ENCODE peak calls at places on chromosomes 6 and 20, in eight cellular contexts. One of them, this sample, is unnamed.
A peak's percentile ranks its signal among the peaks of the same experiment; 100 is the strongest.

GRCh38 chr6:169312658-169313346 is 59.2 kb upstream of the THBS2 start:
- DNase-seq in stomach: no peak
- DNase-seq in dorsolateral prefrontal cortex: no peak
- DNase-seq in psoas muscle: no peak
- DNase-seq in breast epithelium: no peak
- DNase-seq in HL-60: no peak
- DNase-seq in WERI-Rb-1: peak; percentile 56
- DNase-seq in colonic mucosa: no peak
- DNase-seq in this sample: peak; percentile 23

GRCh38 chr6:89048985-89049384 is 31.6 kb upstream of the PNRC1 start:
- DNase-seq in psoas muscle: no peak
- DNase-seq in WERI-Rb-1: no peak
- DNase-seq in stomach: no peak
- DNase-seq in HL-60: no peak
- DNase-seq in breast epithelium: no peak
- DNase-seq in colonic mucosa: no peak
- DNase-seq in dorsolateral prefrontal cortex: no peak
- DNase-seq in this sample: no peak

GRCh38 chr6:87139236-87139635 is 16.1 kb upstream of the ZNF292 start:
- DNase-seq in colonic mucosa: peak; percentile 40
- DNase-seq in dorsolateral prefrontal cortex: no peak
- DNase-seq in psoas muscle: no peak
- DNase-seq in stomach: no peak
- DNase-seq in WERI-Rb-1: peak; percentile 31
- DNase-seq in HL-60: no peak
- DNase-seq in breast epithelium: no peak
- DNase-seq in this sample: no peak

GRCh38 chr6:903746-904145 is 210.8 kb upstream of the EXOC2 start:
- DNase-seq in stomach: no peak
- DNase-seq in WERI-Rb-1: no peak
- DNase-seq in colonic mucosa: no peak
- DNase-seq in dorsolateral prefrontal cortex: no peak
- DNase-seq in psoas muscle: no peak
- DNase-seq in HL-60: no peak
- DNase-seq in breast epithelium: no peak
- DNase-seq in this sample: no peak

GRCh38 chr6:73391735-73392134 is 2.9 kb upstream of the DDX43 start:
- DNase-seq in psoas muscle: no peak
- DNase-seq in breast epithelium: no peak
- DNase-seq in HL-60: no peak
- DNase-seq in dorsolateral prefrontal cortex: no peak
- DNase-seq in colonic mucosa: no peak
- DNase-seq in WERI-Rb-1: no peak
- DNase-seq in stomach: no peak
- DNase-seq in this sample: no peak

GRCh38 chr6:17506531-17506930 is 93.6 kb upstream of the FAM8A1 start:
- DNase-seq in stomach: no peak
- DNase-seq in HL-60: no peak
- DNase-seq in colonic mucosa: no peak
- DNase-seq in dorsolateral prefrontal cortex: no peak
- DNase-seq in WERI-Rb-1: no peak
- DNase-seq in psoas muscle: no peak
- DNase-seq in breast epithelium: no peak
- DNase-seq in this sample: no peak

GRCh38 chr20:14142964-14143627 is 147.8 kb downstream of the MACROD2 start:
- DNase-seq in WERI-Rb-1: no peak
- DNase-seq in breast epithelium: no peak
- DNase-seq in stomach: no peak
- DNase-seq in colonic mucosa: no peak
- DNase-seq in dorsolateral prefrontal cortex: no peak
- DNase-seq in HL-60: no peak
- DNase-seq in psoas muscle: no peak
- DNase-seq in this sample: no peak

GRCh38 chr20:37161830-37162549 is 17.1 kb upstream of the RPN2 start:
- DNase-seq in dorsolateral prefrontal cortex: no peak
- DNase-seq in colonic mucosa: no peak
- DNase-seq in breast epithelium: no peak
- DNase-seq in WERI-Rb-1: no peak
- DNase-seq in psoas muscle: no peak
- DNase-seq in HL-60: no peak
- DNase-seq in stomach: no peak
- DNase-seq in this sample: no peak

GRCh38 chr6:170053966-170054661 is 236.8 kb downstream of the DLL1 start:
- DNase-seq in HL-60: no peak
- DNase-seq in colonic mucosa: no peak
- DNase-seq in WERI-Rb-1: no peak
- DNase-seq in psoas muscle: peak; percentile 30
- DNase-seq in dorsolateral prefrontal cortex: no peak
- DNase-seq in breast epithelium: no peak
- DNase-seq in stomach: no peak
- DNase-seq in this sample: no peak

GRCh38 chr6:143912671-143913070 is 48.4 kb downstream of the ZC2HC1B start:
- DNase-seq in WERI-Rb-1: no peak
- DNase-seq in HL-60: no peak
- DNase-seq in psoas muscle: no peak
- DNase-seq in stomach: no peak
- DNase-seq in breast epithelium: no peak
- DNase-seq in dorsolateral prefrontal cortex: no peak
- DNase-seq in colonic mucosa: no peak
- DNase-seq in this sample: no peak

GRCh38 chr6:158561247-158561884 is 1.5 kb downstream of the TMEM181 start:
- DNase-seq in dorsolateral prefrontal cortex: no peak
- DNase-seq in WERI-Rb-1: no peak
- DNase-seq in colonic mucosa: no peak
- DNase-seq in HL-60: no peak
- DNase-seq in breast epithelium: no peak
- DNase-seq in psoas muscle: no peak
- DNase-seq in stomach: no peak
- DNase-seq in this sample: no peak

GRCh38 chr6:82978362-82978945 is 87.2 kb downstream of the UBE3D start:
- DNase-seq in colonic mucosa: no peak
- DNase-seq in HL-60: no peak
- DNase-seq in stomach: no peak
- DNase-seq in psoas muscle: no peak
- DNase-seq in WERI-Rb-1: no peak
- DNase-seq in breast epithelium: no peak
- DNase-seq in dorsolateral prefrontal cortex: no peak
- DNase-seq in this sample: no peak

GRCh38 chr6:125808591-125808990 is 17.8 kb downstream of the NCOA7 start:
- DNase-seq in HL-60: no peak
- DNase-seq in WERI-Rb-1: no peak
- DNase-seq in colonic mucosa: no peak
- DNase-seq in dorsolateral prefrontal cortex: no peak
- DNase-seq in stomach: no peak
- DNase-seq in psoas muscle: no peak
- DNase-seq in breast epithelium: no peak
- DNase-seq in this sample: no peak

GRCh38 chr20:4625687-4626086 is 96.0 kb upstream of the PRND start:
- DNase-seq in psoas muscle: no peak
- DNase-seq in breast epithelium: no peak
- DNase-seq in colonic mucosa: no peak
- DNase-seq in HL-60: no peak
- DNase-seq in WERI-Rb-1: no peak
- DNase-seq in stomach: no peak
- DNase-seq in dorsolateral prefrontal cortex: no peak
- DNase-seq in this sample: no peak

GRCh38 chr6:166584813-166585429 is 1.6 kb downstream of the RAMACL start:
- DNase-seq in colonic mucosa: no peak
- DNase-seq in breast epithelium: no peak
- DNase-seq in psoas muscle: no peak
- DNase-seq in dorsolateral prefrontal cortex: no peak
- DNase-seq in WERI-Rb-1: no peak
- DNase-seq in stomach: no peak
- DNase-seq in HL-60: no peak
- DNase-seq in this sample: no peak

GRCh38 chr20:61331542-61331941 is 79.5 kb downstream of the CDH4 start:
- DNase-seq in HL-60: no peak
- DNase-seq in dorsolateral prefrontal cortex: no peak
- DNase-seq in colonic mucosa: no peak
- DNase-seq in breast epithelium: no peak
- DNase-seq in WERI-Rb-1: peak; percentile 8
- DNase-seq in stomach: no peak
- DNase-seq in psoas muscle: no peak
- DNase-seq in this sample: no peak

GRCh38 chr6:107982511-107982910 is 24.5 kb upstream of the SEC63 start:
- DNase-seq in colonic mucosa: no peak
- DNase-seq in breast epithelium: no peak
- DNase-seq in stomach: no peak
- DNase-seq in psoas muscle: no peak
- DNase-seq in dorsolateral prefrontal cortex: no peak
- DNase-seq in WERI-Rb-1: peak; percentile 39
- DNase-seq in HL-60: no peak
- DNase-seq in this sample: no peak

GRCh38 chr20:40955326-40955725 is 73.3 kb upstream of the TOP1 start:
- DNase-seq in breast epithelium: peak; percentile 6
- DNase-seq in colonic mucosa: peak; percentile 13
- DNase-seq in stomach: peak; percentile 9
- DNase-seq in dorsolateral prefrontal cortex: no peak
- DNase-seq in psoas muscle: no peak
- DNase-seq in WERI-Rb-1: no peak
- DNase-seq in HL-60: no peak
- DNase-seq in this sample: no peak

GRCh38 chr6:91407706-91408105 is 820.8 kb upstream of the MAP3K7 start:
- DNase-seq in colonic mucosa: no peak
- DNase-seq in dorsolateral prefrontal cortex: no peak
- DNase-seq in breast epithelium: no peak
- DNase-seq in WERI-Rb-1: no peak
- DNase-seq in stomach: no peak
- DNase-seq in psoas muscle: no peak
- DNase-seq in HL-60: no peak
- DNase-seq in this sample: no peak

GRCh38 chr6:57048577-57048976 is 2.1 kb downstream of the KIAA1586 start:
- DNase-seq in psoas muscle: no peak
- DNase-seq in dorsolateral prefrontal cortex: no peak
- DNase-seq in HL-60: no peak
- DNase-seq in stomach: no peak
- DNase-seq in breast epithelium: no peak
- DNase-seq in colonic mucosa: no peak
- DNase-seq in WERI-Rb-1: no peak
- DNase-seq in this sample: no peak

GRCh38 chr6:124536157-124536556 is 426.1 kb upstream of the RNF217 start:
- DNase-seq in colonic mucosa: no peak
- DNase-seq in HL-60: no peak
- DNase-seq in stomach: no peak
- DNase-seq in dorsolateral prefrontal cortex: no peak
- DNase-seq in WERI-Rb-1: no peak
- DNase-seq in breast epithelium: no peak
- DNase-seq in psoas muscle: no peak
- DNase-seq in this sample: no peak
- TF ChIP-seq CTCF in colonic mucosa: no peak
- TF ChIP-seq CTCF in HL-60: no peak
- TF ChIP-seq CTCF in stomach: no peak
- TF ChIP-seq CTCF in dorsolateral prefrontal cortex: no peak
- TF ChIP-seq CTCF in WERI-Rb-1: no peak
- TF ChIP-seq CTCF in breast epithelium: no peak
- TF ChIP-seq CTCF in psoas muscle: no peak
- TF ChIP-seq CTCF in this sample: no peak

DNA sequence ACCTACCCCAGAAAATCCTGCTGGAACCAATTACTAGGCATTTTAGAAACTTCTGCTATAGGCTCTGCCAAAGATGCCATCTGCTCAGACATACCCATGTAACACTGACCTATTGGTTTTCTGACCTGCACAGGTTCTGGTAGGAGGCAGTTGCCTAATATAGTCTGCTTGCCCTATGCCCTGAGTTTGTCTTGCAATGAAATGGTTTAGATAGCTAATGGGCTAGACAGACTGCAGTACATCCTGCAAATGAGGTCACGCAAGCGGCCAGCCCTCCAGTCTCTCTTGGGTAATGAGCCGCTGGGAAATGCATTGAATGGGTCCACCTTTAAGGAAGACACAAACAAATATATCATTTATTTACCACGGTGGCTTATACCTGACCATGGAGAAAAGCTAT is 90.5 kb upstream of the B3GAT2 start:
- DNase-seq in colonic mucosa: no peak
- DNase-seq in breast epithelium: no peak
- DNase-seq in WERI-Rb-1: no peak
- DNase-seq in stomach: no peak
- DNase-seq in dorsolateral prefrontal cortex: no peak
- DNase-seq in psoas muscle: no peak
- DNase-seq in HL-60: no peak
- DNase-seq in this sample: no peak
- H3K27ac ChIP-seq in colonic mucosa: no peak overlapping the region
- H3K27ac ChIP-seq in breast epithelium: no peak overlapping the region
- H3K27ac ChIP-seq in WERI-Rb-1: no peak overlapping the region
- H3K27ac ChIP-seq in stomach: no peak overlapping the region
- H3K27ac ChIP-seq in dorsolateral prefrontal cortex: no peak overlapping the region
- H3K27ac ChIP-seq in psoas muscle: no peak overlapping the region
- H3K27ac ChIP-seq in HL-60: no peak overlapping the region
- H3K27ac ChIP-seq in this sample: no peak overlapping the region

DNA sequence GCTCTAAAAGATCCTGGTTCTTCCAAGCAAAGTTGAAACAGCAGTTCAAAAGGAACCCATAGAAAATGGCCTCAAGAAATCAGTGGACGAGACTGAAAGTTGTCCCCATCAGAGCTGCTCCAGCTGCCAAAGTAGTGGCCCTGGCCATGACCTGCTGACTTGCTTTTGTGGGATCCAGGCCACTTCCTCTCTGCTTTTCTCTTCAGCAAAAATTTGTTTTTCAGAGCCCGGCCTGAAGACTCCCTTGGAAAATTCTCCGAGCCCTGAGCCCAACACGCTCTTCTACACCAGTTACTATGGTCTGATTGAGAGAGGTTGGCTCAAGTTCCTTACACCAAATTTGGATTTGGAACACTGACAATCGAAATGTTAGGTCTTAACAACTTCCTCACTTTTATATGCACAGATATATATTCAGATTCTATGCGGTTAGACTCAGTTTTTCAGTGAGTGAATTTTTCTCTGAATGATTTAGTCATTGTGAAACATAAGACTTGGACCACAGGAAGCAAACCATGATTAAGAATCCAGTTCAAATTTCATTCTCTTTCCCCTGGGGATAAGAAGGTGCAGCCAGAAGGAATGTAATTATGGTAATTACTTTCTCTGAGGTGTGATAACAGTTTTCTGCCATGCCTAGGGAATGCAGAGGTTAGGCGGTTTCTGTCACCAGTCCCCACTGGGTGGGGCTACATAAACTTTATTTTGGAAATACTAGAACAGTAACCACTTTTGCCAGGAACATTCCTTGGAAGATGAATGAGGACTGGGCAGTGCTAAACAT is 365.3 kb downstream of the SYNE1 start:
- DNase-seq in psoas muscle: no peak
- DNase-seq in dorsolateral prefrontal cortex: no peak
- DNase-seq in stomach: no peak
- DNase-seq in HL-60: no peak
- DNase-seq in colonic mucosa: no peak
- DNase-seq in WERI-Rb-1: no peak
- DNase-seq in breast epithelium: peak; percentile 24
- DNase-seq in this sample: peak; percentile 53
- TF ChIP-seq CTCF in psoas muscle: peak; percentile 7
- TF ChIP-seq CTCF in dorsolateral prefrontal cortex: no peak
- TF ChIP-seq CTCF in stomach: no peak
- TF ChIP-seq CTCF in HL-60: no peak
- TF ChIP-seq CTCF in colonic mucosa: no peak
- TF ChIP-seq CTCF in WERI-Rb-1: no peak
- TF ChIP-seq CTCF in breast epithelium: no peak
- TF ChIP-seq CTCF in this sample: peak; percentile 17

DNA sequence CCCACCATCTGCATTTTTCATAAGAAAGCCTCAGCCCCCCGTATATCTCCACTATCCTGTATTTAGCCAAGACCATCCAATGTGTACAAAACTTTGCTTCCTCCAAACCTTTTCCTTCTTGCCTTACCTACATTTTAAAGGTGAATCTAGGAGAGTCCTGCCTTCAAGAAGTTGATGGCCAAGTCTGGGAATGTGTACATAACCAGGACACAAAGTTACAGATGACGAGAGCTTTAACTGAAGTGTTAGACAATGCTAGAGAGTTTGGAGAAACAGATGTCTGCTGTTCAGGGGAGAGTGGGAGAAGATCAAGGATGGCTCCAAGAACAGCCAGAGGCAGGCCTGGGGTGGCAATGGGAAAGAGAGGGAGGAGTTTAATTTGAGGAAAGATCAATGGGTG is 2.3 kb upstream of the UQCC2 start:
- DNase-seq in dorsolateral prefrontal cortex: no peak
- DNase-seq in WERI-Rb-1: no peak
- DNase-seq in psoas muscle: no peak
- DNase-seq in stomach: no peak
- DNase-seq in HL-60: no peak
- DNase-seq in breast epithelium: no peak
- DNase-seq in colonic mucosa: no peak
- DNase-seq in this sample: no peak
- H3K27ac ChIP-seq in dorsolateral prefrontal cortex: no peak overlapping the region
- H3K27ac ChIP-seq in WERI-Rb-1: no peak overlapping the region
- H3K27ac ChIP-seq in psoas muscle: no peak overlapping the region
- H3K27ac ChIP-seq in stomach: no peak overlapping the region
- H3K27ac ChIP-seq in HL-60: no peak overlapping the region
- H3K27ac ChIP-seq in breast epithelium: peak overlapping the region; percentile 0
- H3K27ac ChIP-seq in colonic mucosa: no peak overlapping the region
- H3K27ac ChIP-seq in this sample: no peak overlapping the region